ENCODE peak calls at places on chromosomes 5 and 9, in five cellular contexts. One of them, this sample, is unnamed. For H3K27me3 and H3K9me3, the result is how much of the 10 kb centered on the place peaks cover.

GRCh38 chr9:100589582-100589981 is 11.7 kb downstream of the CAVIN4 start:
- DNase-seq in cardiac muscle cell: no peak
- DNase-seq in prostate gland: no peak
- DNase-seq in body of pancreas: no peak
- DNase-seq in lung: no peak
- DNase-seq in this sample: no peak

GRCh38 chr9:120944434-120945125 is 18.0 kb upstream of the TRAF1 start:
- DNase-seq in body of pancreas: no peak
- DNase-seq in lung: no peak
- DNase-seq in cardiac muscle cell: no peak
- DNase-seq in prostate gland: no peak
- DNase-seq in this sample: no peak

GRCh38 chr9:125650271-125650737 is 56.7 kb downstream of the MAPKAP1 start:
- DNase-seq in body of pancreas: peak
- DNase-seq in prostate gland: no peak
- DNase-seq in cardiac muscle cell: no peak
- DNase-seq in lung: no peak
- DNase-seq in this sample: no peak

GRCh38 chr9:70419546-70420266 is 5.2 kb upstream of the KLF9 start:
- DNase-seq in prostate gland: peak
- DNase-seq in lung: peak
- DNase-seq in cardiac muscle cell: peak
- DNase-seq in body of pancreas: peak
- DNase-seq in this sample: peak

GRCh38 chr5:133691448-133691847 is 79.1 kb upstream of the FSTL4 start:
- DNase-seq in lung: no peak
- DNase-seq in body of pancreas: no peak
- DNase-seq in cardiac muscle cell: no peak
- DNase-seq in prostate gland: no peak
- DNase-seq in this sample: no peak

GRCh38 chr9:93085676-93086075 is 10.3 kb upstream of the CARD19 start:
- DNase-seq in cardiac muscle cell: no peak
- DNase-seq in prostate gland: no peak
- DNase-seq in body of pancreas: no peak
- DNase-seq in lung: no peak
- DNase-seq in this sample: peak

GRCh38 chr5:14665110-14665822 is 748 bp downstream of the OTULIN start:
- DNase-seq in prostate gland: peak
- DNase-seq in lung: no peak
- DNase-seq in body of pancreas: peak
- DNase-seq in cardiac muscle cell: peak
- DNase-seq in this sample: no peak

GRCh38 chr5:145818604-145819003 is 16.5 kb downstream of the PRELID2 start:
- DNase-seq in body of pancreas: no peak
- DNase-seq in cardiac muscle cell: no peak
- DNase-seq in prostate gland: no peak
- DNase-seq in lung: no peak
- DNase-seq in this sample: no peak

GRCh38 chr5:54049144-54049543 is 261.2 kb downstream of the ARL15 start:
- DNase-seq in lung: no peak
- DNase-seq in prostate gland: no peak
- DNase-seq in body of pancreas: no peak
- DNase-seq in cardiac muscle cell: no peak
- DNase-seq in this sample: no peak

GRCh38 chr5:42022383-42022782 is 97.3 kb downstream of the FBXO4 start:
- DNase-seq in cardiac muscle cell: no peak
- DNase-seq in lung: no peak
- DNase-seq in body of pancreas: no peak
- DNase-seq in prostate gland: no peak
- DNase-seq in this sample: no peak

GRCh38 chr5:124996023-124996763 is 249.8 kb upstream of the ZNF608 start:
- DNase-seq in body of pancreas: no peak
- DNase-seq in prostate gland: no peak
- DNase-seq in lung: no peak
- DNase-seq in cardiac muscle cell: no peak
- DNase-seq in this sample: no peak

GRCh38 chr9:94865599-94866456 is 139.3 kb downstream of the AOPEP start:
- DNase-seq in cardiac muscle cell: no peak
- DNase-seq in prostate gland: no peak
- DNase-seq in body of pancreas: no peak
- DNase-seq in lung: no peak
- DNase-seq in this sample: no peak

GRCh38 chr5:128539038-128539429 is 989 bp upstream of the FBN2 start:
- DNase-seq in cardiac muscle cell: peak
- DNase-seq in lung: no peak
- DNase-seq in body of pancreas: no peak
- DNase-seq in prostate gland: no peak
- DNase-seq in this sample: no peak

GRCh38 chr5:18465833-18466681 is 831.8 kb downstream of the TAF11L14 start:
- DNase-seq in body of pancreas: peak
- DNase-seq in lung: peak
- DNase-seq in prostate gland: peak
- DNase-seq in cardiac muscle cell: peak
- DNase-seq in this sample: peak

GRCh38 chr5:58077387-58077786 is 382.5 kb downstream of the PLK2 start:
- DNase-seq in lung: no peak
- DNase-seq in prostate gland: peak
- DNase-seq in cardiac muscle cell: no peak
- DNase-seq in body of pancreas: no peak
- DNase-seq in this sample: no peak

DNA sequence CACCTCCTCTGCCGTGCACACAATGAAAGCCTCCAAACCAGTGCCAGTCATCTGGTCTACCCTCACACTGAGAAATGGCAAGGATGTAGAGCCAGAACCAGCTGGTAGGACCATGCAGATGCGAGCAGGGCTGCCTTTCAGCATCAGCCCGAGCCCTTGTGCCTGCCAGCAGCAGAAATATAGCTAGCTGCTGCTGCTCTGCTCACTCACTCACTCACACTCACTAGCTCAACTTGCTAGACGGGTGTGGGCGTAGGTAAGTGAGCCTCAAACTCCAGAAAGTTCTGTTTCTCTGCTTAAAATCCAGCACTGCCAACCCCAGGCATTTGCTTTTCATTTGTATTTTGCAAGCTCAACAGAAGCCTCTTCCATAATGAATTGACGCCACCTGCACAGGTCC is 114.0 kb downstream of the DRD1 start:
- DNase-seq in lung: no peak
- DNase-seq in body of pancreas: no peak
- DNase-seq in prostate gland: no peak
- DNase-seq in cardiac muscle cell: no peak
- DNase-seq in this sample: no peak
- H3K27me3 ChIP-seq in lung: under half
- H3K27me3 ChIP-seq in body of pancreas: under half
- H3K27me3 ChIP-seq in prostate gland: under half
- H3K27me3 ChIP-seq in cardiac muscle cell: under half
- H3K27me3 ChIP-seq in this sample: under half

GRCh38 chr9:138073408-138073807 is 195.8 kb downstream of the CACNA1B start:
- DNase-seq in body of pancreas: no peak
- DNase-seq in lung: no peak
- DNase-seq in cardiac muscle cell: no peak
- DNase-seq in prostate gland: no peak
- DNase-seq in this sample: no peak
- H3K9me3 ChIP-seq in body of pancreas: under half
- H3K9me3 ChIP-seq in lung: under half
- H3K9me3 ChIP-seq in cardiac muscle cell: under half
- H3K9me3 ChIP-seq in prostate gland: under half
- H3K9me3 ChIP-seq in this sample: under half

GRCh38 chr5:141832131-141832530 is 46.1 kb downstream of the PCDH1 start:
- DNase-seq in body of pancreas: no peak
- DNase-seq in prostate gland: no peak
- DNase-seq in cardiac muscle cell: no peak
- DNase-seq in lung: no peak
- DNase-seq in this sample: no peak

GRCh38 chr5:141838326-141839014 is 39.7 kb downstream of the PCDH1 start:
- DNase-seq in lung: no peak
- DNase-seq in prostate gland: no peak
- DNase-seq in body of pancreas: no peak
- DNase-seq in cardiac muscle cell: no peak
- DNase-seq in this sample: peak

GRCh38 chr5:141834331-141834730 is 43.9 kb downstream of the PCDH1 start:
- DNase-seq in lung: no peak
- DNase-seq in body of pancreas: no peak
- DNase-seq in cardiac muscle cell: no peak
- DNase-seq in prostate gland: no peak
- DNase-seq in this sample: no peak

GRCh38 chr5:141839015-141839513 is 39.1 kb downstream of the PCDH1 start:
- DNase-seq in body of pancreas: no peak
- DNase-seq in prostate gland: no peak
- DNase-seq in lung: no peak
- DNase-seq in cardiac muscle cell: no peak
- DNase-seq in this sample: no peak

DNA sequence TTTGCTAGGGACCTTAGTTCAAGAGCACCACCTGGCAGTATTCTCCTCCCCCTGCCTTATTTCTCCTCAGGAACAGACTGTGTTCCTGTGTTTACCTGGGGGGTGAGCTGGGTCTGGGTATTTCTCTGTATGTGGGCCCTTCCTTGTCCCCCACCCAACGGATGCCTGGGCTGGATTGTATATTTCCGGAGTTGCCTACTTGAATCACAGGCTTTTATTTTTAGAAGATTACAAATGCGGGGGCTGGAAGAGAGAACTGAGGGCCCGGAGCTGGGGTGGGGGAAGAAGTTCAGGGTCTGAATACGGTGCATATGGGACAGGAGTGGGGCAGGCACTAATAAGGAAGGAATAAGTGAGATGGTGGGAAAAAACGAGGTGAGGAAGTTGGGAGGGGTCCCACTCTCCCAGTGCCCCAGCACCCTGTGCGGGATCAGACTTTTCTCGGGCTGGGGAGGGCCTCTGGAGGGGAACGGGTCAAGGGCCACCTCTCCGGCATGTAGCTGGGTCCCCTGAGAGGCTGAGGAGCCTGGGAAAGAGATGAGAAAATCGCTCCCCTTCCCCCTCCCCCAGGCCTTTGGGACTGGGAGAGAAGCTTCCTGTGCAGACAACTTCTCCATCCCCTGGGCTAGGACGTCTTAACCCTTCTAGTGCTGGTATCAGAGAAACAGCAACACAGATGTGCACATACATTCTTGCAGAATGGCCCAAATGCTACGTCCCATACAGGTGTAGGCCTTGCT is 42.1 kb downstream of the PCDH1 start:
- DNase-seq in lung: no peak
- DNase-seq in cardiac muscle cell: no peak
- DNase-seq in body of pancreas: no peak
- DNase-seq in prostate gland: no peak
- DNase-seq in this sample: no peak
- H3K4me3 ChIP-seq in lung: no peak
- H3K4me3 ChIP-seq in cardiac muscle cell: no peak
- H3K4me3 ChIP-seq in body of pancreas: no peak
- H3K4me3 ChIP-seq in prostate gland: no peak
- H3K4me3 ChIP-seq in this sample: no peak

GRCh38 chr9:137325124-137325523 is 23.1 kb upstream of the NRARP start:
- DNase-seq in cardiac muscle cell: no peak
- DNase-seq in body of pancreas: no peak
- DNase-seq in lung: no peak
- DNase-seq in prostate gland: no peak
- DNase-seq in this sample: no peak
- H3K27me3 ChIP-seq in cardiac muscle cell: under half
- H3K27me3 ChIP-seq in body of pancreas: under half
- H3K27me3 ChIP-seq in lung: under half
- H3K27me3 ChIP-seq in prostate gland: under half
- H3K27me3 ChIP-seq in this sample: under half

DNA sequence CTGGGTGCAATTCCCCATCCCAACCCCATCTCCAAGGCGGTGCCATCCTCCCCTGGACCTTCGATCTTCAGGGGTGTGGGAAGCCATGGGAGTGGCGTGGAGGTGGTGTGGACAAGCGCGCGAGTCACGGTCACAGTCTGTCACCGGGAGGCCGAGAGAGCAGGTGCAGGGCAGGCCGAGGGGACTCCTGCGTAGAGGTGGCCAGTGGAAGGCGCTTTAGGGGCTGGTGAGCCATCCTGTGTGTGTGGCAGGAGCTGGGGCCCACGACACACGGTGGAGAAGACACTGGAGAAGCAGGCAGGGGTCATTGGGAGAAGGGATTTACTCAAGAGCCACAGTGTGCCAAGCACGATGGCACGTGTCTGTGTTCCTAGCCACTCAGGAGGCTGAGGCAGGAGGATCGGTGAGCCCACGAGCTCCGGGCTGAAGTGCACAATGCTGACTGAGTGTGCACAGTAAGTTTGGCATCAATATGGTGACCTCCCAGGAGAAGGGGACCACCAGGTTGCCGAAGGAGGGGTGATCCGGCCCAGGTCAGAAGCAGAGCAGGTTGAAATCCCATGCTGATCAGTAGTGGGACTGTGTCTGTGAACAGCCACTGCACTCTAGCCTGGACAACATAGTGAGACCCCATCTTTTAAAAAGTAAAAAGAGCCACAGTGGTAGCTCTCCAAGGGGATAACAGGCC is 145.1 kb upstream of the PHYKPL start:
- DNase-seq in body of pancreas: no peak
- DNase-seq in prostate gland: no peak
- DNase-seq in cardiac muscle cell: no peak
- DNase-seq in lung: no peak
- DNase-seq in this sample: no peak
- H3K9me3 ChIP-seq in body of pancreas: under half
- H3K9me3 ChIP-seq in prostate gland: under half
- H3K9me3 ChIP-seq in cardiac muscle cell: under half
- H3K9me3 ChIP-seq in lung: under half
- H3K9me3 ChIP-seq in this sample: under half

DNA sequence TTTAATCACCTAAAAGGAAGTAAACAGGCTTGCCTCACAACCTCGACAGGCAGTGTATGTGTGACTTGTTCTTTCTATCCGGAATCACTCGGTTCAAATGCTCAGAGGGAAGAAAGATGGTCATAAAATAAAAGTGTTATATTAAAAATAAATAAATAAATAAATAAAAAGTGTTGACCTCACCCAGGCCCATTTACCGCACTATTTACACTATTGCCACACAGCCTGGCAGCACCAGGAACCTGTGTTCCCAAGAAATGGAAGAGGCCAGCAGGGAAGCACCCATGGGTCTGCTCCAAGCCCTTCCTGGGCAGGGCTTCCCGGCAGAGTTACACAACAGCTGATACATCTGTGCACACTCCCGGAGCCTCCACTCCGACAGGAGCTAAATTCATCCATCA is 127.9 kb downstream of the EFNA5 start:
- DNase-seq in lung: peak
- DNase-seq in cardiac muscle cell: peak
- DNase-seq in body of pancreas: peak
- DNase-seq in prostate gland: peak
- DNase-seq in this sample: peak
- H3K4me3 ChIP-seq in lung: no peak
- H3K4me3 ChIP-seq in cardiac muscle cell: no peak
- H3K4me3 ChIP-seq in body of pancreas: no peak
- H3K4me3 ChIP-seq in prostate gland: no peak
- H3K4me3 ChIP-seq in this sample: no peak

This sample was measured in adrenal gland.